ENCODE peak calls at places on chromosomes 16 and 17, in four cellular contexts. K is SK-N-SH, W is HepG2, A is K562. C is an unnamed sample.
A peak's percentile ranks its signal among the peaks of the same experiment; 100 is the strongest.

GRCh38 chr17:1232786-1233185 is 37.5 kb upstream of the BHLHA9 start:
- DNase-seq in K (no peak), W (no peak), A (no peak), C (no peak)

GRCh38 chr17:78132086-78132676 is 1.6 kb downstream of the TMC8 start:
- DNase-seq in K (no peak), W (no peak), A (peak; percentile 29), C (peak; percentile 61)

GRCh38 chr16:86277236-86277635 is 233.1 kb upstream of the FOXF1 start:
- DNase-seq in K (no peak), W (no peak), A (no peak), C (peak; percentile 47)

GRCh38 chr17:35141681-35142466 is at the start of gene NLE1:
- DNase-seq in K (peak; percentile 94), W (peak; percentile 65), A (peak; percentile 95), C (peak; percentile 89)

GRCh38 chr17:63537991-63538692 is 12.1 kb upstream of the DCAF7 start:
- DNase-seq in K (peak; percentile 76), W (no peak), A (peak; percentile 63), C (peak; percentile 56)

GRCh38 chr16:8894736-8895334 is 12.7 kb downstream of the LITAFD start:
- DNase-seq in K (no peak), W (no peak), A (no peak), C (no peak)

GRCh38 chr16:89534147-89534788 is 26.1 kb downstream of the SPG7 start:
- DNase-seq in K (no peak), W (no peak), A (no peak), C (no peak)

GRCh38 chr17:67862614-67863217 is 37.4 kb downstream of the BPTF start:
- DNase-seq in K (no peak), W (no peak), A (no peak), C (no peak)

GRCh38 chr17:32110596-32110995 is 31.7 kb upstream of the RHOT1 start:
- DNase-seq in K (no peak), W (no peak), A (no peak), C (no peak)

GRCh38 chr17:40028595-40028994 is 13.4 kb downstream of the CSF3 start:
- DNase-seq in K (no peak), W (no peak), A (peak; percentile 7), C (no peak)

GRCh38 chr16:11079657-11080187 is 135.4 kb downstream of the CLEC16A start:
- DNase-seq in K (peak; percentile 77), W (no peak), A (no peak), C (no peak)

GRCh38 chr17:929547-929946 is 50.0 kb downstream of the NXN start:
- DNase-seq in K (no peak), W (no peak), A (no peak), C (no peak)

GRCh38 chr17:18229771-18230170 is 4.3 kb downstream of the LLGL1 start:
- DNase-seq in K (no peak), W (no peak), A (no peak), C (no peak)

GRCh38 chr16:54284931-54285413 is 1.6 kb downstream of the IRX3 start:
- DNase-seq in K (peak; percentile 46), W (no peak), A (no peak), C (peak; percentile 20)

GRCh38 chr17:61591018-61591417 is at the start of gene NACA2:
- DNase-seq in K (no peak), W (no peak), A (no peak), C (no peak)

GRCh38 chr16:19223235-19223847 is 55.3 kb downstream of the SYT17 start:
- DNase-seq in K (no peak), W (peak; percentile 58), A (peak; percentile 61), C (peak; percentile 86)

GRCh38 chr16:7397901-7398300 is 65.3 kb downstream of the RBFOX1 start:
- DNase-seq in K (no peak), W (no peak), A (no peak), C (no peak)

DNA sequence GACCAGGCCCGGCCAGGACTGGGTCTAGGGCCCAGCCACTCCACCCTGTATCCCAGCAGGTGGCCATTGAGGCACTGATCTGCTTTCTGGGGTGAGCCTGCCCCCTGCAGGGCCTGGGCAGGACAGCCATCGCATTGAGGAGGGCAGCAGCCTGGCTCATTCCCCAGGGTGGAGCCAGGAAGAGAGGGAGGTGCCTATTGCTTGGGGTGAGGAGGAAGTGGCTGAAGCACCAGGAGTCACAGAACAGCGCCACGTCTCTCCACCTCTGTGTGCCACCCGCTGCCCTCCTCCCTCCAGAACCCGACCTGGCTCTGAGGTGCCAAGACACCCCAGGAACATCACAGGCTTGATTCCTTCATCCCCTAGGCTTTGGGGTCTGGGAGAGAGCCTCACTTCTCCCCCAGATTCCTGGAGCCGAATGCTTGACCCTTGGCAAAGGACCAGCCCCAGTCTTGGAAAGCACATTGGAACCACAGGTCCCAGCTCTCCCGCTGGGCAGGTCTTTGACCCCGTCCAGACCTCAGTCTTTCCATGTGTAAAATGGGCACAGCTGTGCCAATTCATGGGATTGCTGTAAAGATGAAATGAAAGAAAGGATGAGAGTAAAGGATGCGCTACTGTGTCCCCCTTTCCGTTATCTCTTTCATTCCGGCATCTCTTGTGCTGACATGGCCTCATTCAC is 7.2 kb upstream of the KRT36 start:
- DNase-seq in K (peak; percentile 82), W (peak; percentile 86), A (peak; percentile 91), C (peak; percentile 81)
- TF ChIP-seq FOXJ3 in K (no peak), W (no peak), A (no peak), C (no peak)

GRCh38 chr17:17008998-17009397 is 33.3 kb upstream of the MPRIP start:
- DNase-seq in K (no peak), W (no peak), A (no peak), C (no peak)
- TF ChIP-seq FOXJ3 in K (no peak), W (no peak), A (no peak), C (no peak)

DNA sequence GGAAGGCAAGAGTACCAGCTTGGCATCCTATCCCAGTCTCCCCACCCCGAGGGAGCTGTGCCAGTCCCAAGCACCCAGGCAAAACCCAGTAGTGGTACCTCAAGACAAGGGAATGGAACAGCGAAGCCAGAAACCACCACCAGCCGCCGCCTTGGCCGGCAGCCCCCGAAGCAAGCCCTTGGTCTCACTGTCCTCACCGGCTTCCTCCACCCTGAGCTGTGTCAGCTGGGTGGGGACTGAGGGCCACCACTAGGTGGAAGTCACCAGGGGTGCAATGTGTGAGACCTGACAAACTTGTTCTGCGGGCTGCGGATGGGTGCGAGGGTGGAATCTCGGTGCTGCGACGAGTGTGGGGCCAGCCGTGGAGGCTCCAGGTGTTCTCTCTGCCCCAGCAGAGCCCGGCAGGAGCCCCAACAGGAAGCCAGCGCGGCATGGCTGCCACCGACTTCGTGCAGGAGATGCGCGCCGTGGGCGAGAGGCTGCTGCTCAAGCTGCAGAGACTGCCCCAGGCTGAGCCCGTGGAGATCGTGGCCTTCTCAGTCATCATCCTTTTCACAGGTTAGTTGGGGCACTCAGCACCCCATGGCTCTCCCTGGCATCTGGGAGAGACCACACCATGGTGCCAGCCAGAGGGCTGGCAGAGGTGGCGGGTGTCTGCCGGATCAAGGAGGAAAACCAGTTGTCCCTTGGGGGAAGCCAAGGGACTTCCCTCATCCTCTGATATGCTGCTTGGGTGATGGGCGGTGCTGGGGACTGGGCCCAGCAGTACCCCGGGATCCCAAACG is 6.7 kb downstream of the SMIM5 start:
- DNase-seq in K (no peak), W (no peak), A (no peak), C (no peak)
- TF ChIP-seq FOXJ3 in K (no peak), W (no peak), A (no peak), C (no peak)

GRCh38 chr17:42472709-42473521 is 14.2 kb downstream of the ATP6V0A1 start:
- DNase-seq in K (no peak), W (no peak), A (no peak), C (no peak)
- TF ChIP-seq FOXJ3 in K (no peak), W (no peak), A (no peak), C (no peak)

DNA sequence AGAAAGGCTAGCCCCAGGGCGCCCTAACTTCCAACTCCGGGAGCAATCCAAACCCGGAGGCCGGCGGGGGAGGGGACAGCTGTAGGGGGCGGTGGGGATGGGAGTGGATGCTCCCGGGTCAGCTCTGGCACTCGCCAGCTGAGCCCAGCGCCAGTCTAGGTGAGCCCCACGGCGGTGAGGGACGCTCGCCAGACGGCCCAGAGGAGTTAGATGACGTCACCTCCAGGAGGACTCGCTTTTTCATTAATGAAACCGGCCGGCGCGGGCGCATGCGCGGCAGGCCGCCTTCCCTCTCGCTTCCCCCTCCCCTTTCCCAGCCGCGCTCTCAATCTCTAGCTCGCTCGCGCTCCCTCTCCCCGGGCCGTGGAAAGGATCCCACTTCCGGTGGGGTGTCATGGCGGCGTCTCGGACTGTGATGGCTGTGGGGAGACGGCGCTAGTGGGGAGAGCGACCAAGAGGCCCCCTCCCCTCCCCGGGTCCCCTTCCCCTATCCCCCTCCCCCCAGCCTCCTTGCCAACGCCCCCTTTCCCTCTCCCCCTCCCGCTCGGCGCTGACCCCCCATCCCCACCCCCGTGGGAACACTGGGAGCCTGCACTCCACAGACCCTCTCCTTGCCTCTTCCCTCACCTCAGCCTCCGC is at the start of gene NF1:
- DNase-seq in K (peak; percentile 98), W (peak; percentile 93), A (peak; percentile 97), C (peak; percentile 93)
- TF ChIP-seq FOXJ3 in K (no peak), W (no peak), A (no peak), C (no peak)